ENCODE peak calls at places on chromosomes 6 and 20, in ten cellular contexts. One of them, this sample, is unnamed.

GRCh38 chr6:72844614-72845013 is 222.8 kb downstream of the KCNQ5 start:
- DNase-seq in GM23338: no peak
- DNase-seq in GM06990: no peak
- DNase-seq in mucosa of descending colon: no peak
- DNase-seq in left ventricle myocardium inferior: no peak
- DNase-seq in breast epithelium: no peak
- DNase-seq in heart right ventricle: no peak
- DNase-seq in upper lobe of left lung: no peak
- DNase-seq in endothelial cell: no peak
- DNase-seq in AG09309: no peak
- DNase-seq in this sample: no peak

GRCh38 chr6:18515767-18516166 is 128.6 kb downstream of the RNF144B start:
- DNase-seq in GM06990: no peak
- DNase-seq in endothelial cell: no peak
- DNase-seq in upper lobe of left lung: no peak
- DNase-seq in breast epithelium: no peak
- DNase-seq in GM23338: no peak
- DNase-seq in AG09309: no peak
- DNase-seq in heart right ventricle: no peak
- DNase-seq in left ventricle myocardium inferior: no peak
- DNase-seq in mucosa of descending colon: no peak
- DNase-seq in this sample: no peak

GRCh38 chr6:48429021-48429420 is 318.0 kb upstream of the PTCHD4 start:
- DNase-seq in GM06990: no peak
- DNase-seq in endothelial cell: no peak
- DNase-seq in AG09309: no peak
- DNase-seq in upper lobe of left lung: no peak
- DNase-seq in mucosa of descending colon: no peak
- DNase-seq in GM23338: no peak
- DNase-seq in left ventricle myocardium inferior: no peak
- DNase-seq in breast epithelium: no peak
- DNase-seq in heart right ventricle: no peak
- DNase-seq in this sample: no peak

GRCh38 chr6:122645256-122645655 is 35.1 kb downstream of the PKIB start:
- DNase-seq in breast epithelium: no peak
- DNase-seq in upper lobe of left lung: no peak
- DNase-seq in endothelial cell: no peak
- DNase-seq in GM06990: no peak
- DNase-seq in mucosa of descending colon: no peak
- DNase-seq in left ventricle myocardium inferior: no peak
- DNase-seq in GM23338: no peak
- DNase-seq in AG09309: no peak
- DNase-seq in heart right ventricle: no peak
- DNase-seq in this sample: no peak

GRCh38 chr6:149917679-149918078 is 5.2 kb downstream of the RAET1G start:
- DNase-seq in mucosa of descending colon: no peak
- DNase-seq in GM23338: no peak
- DNase-seq in GM06990: no peak
- DNase-seq in heart right ventricle: no peak
- DNase-seq in breast epithelium: no peak
- DNase-seq in left ventricle myocardium inferior: no peak
- DNase-seq in upper lobe of left lung: no peak
- DNase-seq in endothelial cell: no peak
- DNase-seq in AG09309: no peak
- DNase-seq in this sample: no peak

GRCh38 chr6:68642977-68643376 is 7.9 kb downstream of the ADGRB3 start:
- DNase-seq in mucosa of descending colon: no peak
- DNase-seq in breast epithelium: no peak
- DNase-seq in endothelial cell: no peak
- DNase-seq in heart right ventricle: no peak
- DNase-seq in GM06990: no peak
- DNase-seq in AG09309: no peak
- DNase-seq in left ventricle myocardium inferior: no peak
- DNase-seq in GM23338: no peak
- DNase-seq in upper lobe of left lung: no peak
- DNase-seq in this sample: no peak

GRCh38 chr6:90197854-90198496 is 98.7 kb downstream of the BACH2 start:
- DNase-seq in GM06990: no peak
- DNase-seq in left ventricle myocardium inferior: no peak
- DNase-seq in GM23338: peak
- DNase-seq in mucosa of descending colon: no peak
- DNase-seq in endothelial cell: no peak
- DNase-seq in upper lobe of left lung: peak
- DNase-seq in breast epithelium: no peak
- DNase-seq in AG09309: peak
- DNase-seq in heart right ventricle: no peak
- DNase-seq in this sample: no peak

GRCh38 chr6:137496392-137496767 is 2.2 kb upstream of the OLIG3 start:
- DNase-seq in heart right ventricle: no peak
- DNase-seq in upper lobe of left lung: no peak
- DNase-seq in endothelial cell: no peak
- DNase-seq in mucosa of descending colon: no peak
- DNase-seq in AG09309: no peak
- DNase-seq in GM06990: no peak
- DNase-seq in left ventricle myocardium inferior: no peak
- DNase-seq in breast epithelium: no peak
- DNase-seq in GM23338: peak
- DNase-seq in this sample: no peak

GRCh38 chr20:45538209-45538798 is 978 bp downstream of the WFDC6 start:
- DNase-seq in AG09309: no peak
- DNase-seq in left ventricle myocardium inferior: no peak
- DNase-seq in endothelial cell: no peak
- DNase-seq in GM06990: no peak
- DNase-seq in GM23338: peak
- DNase-seq in upper lobe of left lung: no peak
- DNase-seq in heart right ventricle: no peak
- DNase-seq in breast epithelium: no peak
- DNase-seq in mucosa of descending colon: no peak
- DNase-seq in this sample: no peak
- TF ChIP-seq CTCF in AG09309: no peak
- TF ChIP-seq CTCF in left ventricle myocardium inferior: no peak
- TF ChIP-seq CTCF in endothelial cell: no peak
- TF ChIP-seq CTCF in GM06990: peak
- TF ChIP-seq CTCF in GM23338: peak
- TF ChIP-seq CTCF in upper lobe of left lung: no peak
- TF ChIP-seq CTCF in heart right ventricle: no peak
- TF ChIP-seq CTCF in breast epithelium: no peak
- TF ChIP-seq CTCF in mucosa of descending colon: no peak
- TF ChIP-seq CTCF in this sample: no peak

DNA sequence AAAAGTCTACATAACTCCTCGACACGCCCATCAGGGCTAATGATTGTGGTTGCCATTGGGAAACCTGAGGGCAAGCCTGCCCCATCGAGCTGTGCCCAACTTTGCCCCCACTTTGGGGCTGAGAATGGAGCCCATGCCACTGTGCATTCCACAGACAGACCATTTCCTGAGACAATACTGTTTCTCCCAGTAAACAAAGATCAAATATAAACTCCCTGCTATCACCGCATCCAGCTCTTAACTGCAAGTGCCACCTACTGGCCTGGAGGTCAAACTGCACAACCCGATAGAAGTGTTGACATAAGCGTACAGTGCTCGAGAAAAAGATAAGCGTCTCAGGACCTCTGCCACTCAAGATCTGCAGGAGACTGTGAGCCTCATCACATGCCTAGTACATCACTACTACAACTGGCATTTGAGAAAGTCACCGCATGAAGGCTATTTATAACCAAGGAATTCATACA is 4.7 kb upstream of the DEFB126 start:
- DNase-seq in breast epithelium: no peak
- DNase-seq in GM06990: peak
- DNase-seq in heart right ventricle: no peak
- DNase-seq in mucosa of descending colon: no peak
- DNase-seq in AG09309: no peak
- DNase-seq in endothelial cell: no peak
- DNase-seq in left ventricle myocardium inferior: no peak
- DNase-seq in GM23338: peak
- DNase-seq in upper lobe of left lung: no peak
- DNase-seq in this sample: no peak
- TF ChIP-seq CTCF in breast epithelium: no peak
- TF ChIP-seq CTCF in GM06990: peak
- TF ChIP-seq CTCF in heart right ventricle: no peak
- TF ChIP-seq CTCF in mucosa of descending colon: no peak
- TF ChIP-seq CTCF in AG09309: peak
- TF ChIP-seq CTCF in endothelial cell: peak
- TF ChIP-seq CTCF in left ventricle myocardium inferior: peak
- TF ChIP-seq CTCF in GM23338: peak
- TF ChIP-seq CTCF in upper lobe of left lung: no peak
- TF ChIP-seq CTCF in this sample: no peak

DNA sequence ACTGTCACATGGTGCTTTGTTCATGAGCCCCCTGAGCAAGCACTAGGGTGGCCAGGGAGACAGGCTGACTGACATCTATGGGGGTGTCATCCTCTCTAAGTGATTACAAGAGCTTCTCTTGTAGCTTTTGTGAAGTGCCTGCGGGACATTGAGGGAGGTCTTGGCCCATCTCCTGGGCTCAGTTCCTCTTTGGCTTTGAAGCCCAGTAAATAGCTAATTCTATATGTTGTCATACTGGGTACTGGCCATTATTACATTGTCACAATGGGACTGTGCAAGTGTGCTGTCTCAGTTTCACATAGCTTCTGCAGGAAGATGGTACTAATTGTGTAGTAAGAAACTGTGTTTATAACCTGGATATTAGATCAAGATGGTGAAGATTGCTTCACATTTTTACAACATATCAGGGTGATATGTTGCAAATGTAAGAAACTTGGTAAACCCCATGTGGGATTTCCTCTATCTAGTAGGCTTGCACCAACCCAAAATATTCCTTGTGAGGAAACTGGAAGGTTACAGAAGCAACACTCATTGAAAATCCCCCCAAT is 19.9 kb downstream of the SPINT3 start:
- DNase-seq in mucosa of descending colon: no peak
- DNase-seq in left ventricle myocardium inferior: no peak
- DNase-seq in heart right ventricle: no peak
- DNase-seq in endothelial cell: no peak
- DNase-seq in AG09309: no peak
- DNase-seq in GM23338: no peak
- DNase-seq in upper lobe of left lung: no peak
- DNase-seq in GM06990: no peak
- DNase-seq in breast epithelium: no peak
- DNase-seq in this sample: no peak
- TF ChIP-seq CTCF in mucosa of descending colon: no peak
- TF ChIP-seq CTCF in left ventricle myocardium inferior: no peak
- TF ChIP-seq CTCF in heart right ventricle: no peak
- TF ChIP-seq CTCF in endothelial cell: no peak
- TF ChIP-seq CTCF in AG09309: no peak
- TF ChIP-seq CTCF in GM23338: no peak
- TF ChIP-seq CTCF in upper lobe of left lung: no peak
- TF ChIP-seq CTCF in GM06990: no peak
- TF ChIP-seq CTCF in breast epithelium: no peak
- TF ChIP-seq CTCF in this sample: no peak

GRCh38 chr6:147579667-147580066 is 71.2 kb downstream of the SAMD5 start:
- DNase-seq in left ventricle myocardium inferior: no peak
- DNase-seq in upper lobe of left lung: no peak
- DNase-seq in breast epithelium: no peak
- DNase-seq in GM23338: no peak
- DNase-seq in mucosa of descending colon: no peak
- DNase-seq in AG09309: no peak
- DNase-seq in heart right ventricle: no peak
- DNase-seq in endothelial cell: no peak
- DNase-seq in GM06990: no peak
- DNase-seq in this sample: no peak

GRCh38 chr6:147586044-147586443 is 77.6 kb downstream of the SAMD5 start:
- DNase-seq in AG09309: no peak
- DNase-seq in mucosa of descending colon: peak
- DNase-seq in left ventricle myocardium inferior: no peak
- DNase-seq in heart right ventricle: peak
- DNase-seq in breast epithelium: no peak
- DNase-seq in GM23338: no peak
- DNase-seq in endothelial cell: no peak
- DNase-seq in upper lobe of left lung: no peak
- DNase-seq in GM06990: no peak
- DNase-seq in this sample: no peak

DNA sequence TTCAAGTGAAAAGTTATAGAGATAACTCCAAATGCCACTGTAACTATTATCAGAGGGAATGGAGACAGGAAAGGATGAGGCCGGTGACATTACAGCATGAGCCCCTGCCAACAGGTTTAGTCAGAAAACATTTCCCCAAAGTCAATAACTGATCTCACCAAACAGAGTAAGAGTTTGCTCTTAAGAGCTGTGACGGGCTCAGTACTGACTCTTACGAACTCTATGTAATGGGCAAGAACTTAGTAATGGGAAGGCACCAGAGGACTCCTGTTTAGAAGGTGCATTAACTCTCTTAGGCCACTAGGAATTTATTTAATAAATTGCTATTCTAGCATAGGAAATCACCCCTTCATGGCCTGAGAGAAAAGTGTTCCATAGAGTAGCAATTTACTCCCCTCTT is 76.8 kb downstream of the SAMD5 start:
- DNase-seq in breast epithelium: no peak
- DNase-seq in upper lobe of left lung: no peak
- DNase-seq in mucosa of descending colon: no peak
- DNase-seq in left ventricle myocardium inferior: no peak
- DNase-seq in endothelial cell: no peak
- DNase-seq in heart right ventricle: no peak
- DNase-seq in AG09309: no peak
- DNase-seq in GM23338: peak
- DNase-seq in GM06990: no peak
- DNase-seq in this sample: no peak
- TF ChIP-seq CTCF in breast epithelium: no peak
- TF ChIP-seq CTCF in upper lobe of left lung: no peak
- TF ChIP-seq CTCF in mucosa of descending colon: no peak
- TF ChIP-seq CTCF in left ventricle myocardium inferior: no peak
- TF ChIP-seq CTCF in endothelial cell: peak
- TF ChIP-seq CTCF in heart right ventricle: no peak
- TF ChIP-seq CTCF in AG09309: no peak
- TF ChIP-seq CTCF in GM23338: no peak
- TF ChIP-seq CTCF in GM06990: no peak
- TF ChIP-seq CTCF in this sample: no peak

GRCh38 chr20:7199867-7200266 is 432.4 kb downstream of the BMP2 start:
- DNase-seq in GM06990: no peak
- DNase-seq in breast epithelium: no peak
- DNase-seq in endothelial cell: no peak
- DNase-seq in heart right ventricle: no peak
- DNase-seq in AG09309: no peak
- DNase-seq in left ventricle myocardium inferior: no peak
- DNase-seq in mucosa of descending colon: no peak
- DNase-seq in upper lobe of left lung: no peak
- DNase-seq in GM23338: no peak
- DNase-seq in this sample: no peak
- TF ChIP-seq CTCF in GM06990: no peak
- TF ChIP-seq CTCF in breast epithelium: no peak
- TF ChIP-seq CTCF in endothelial cell: no peak
- TF ChIP-seq CTCF in heart right ventricle: no peak
- TF ChIP-seq CTCF in AG09309: no peak
- TF ChIP-seq CTCF in left ventricle myocardium inferior: no peak
- TF ChIP-seq CTCF in mucosa of descending colon: no peak
- TF ChIP-seq CTCF in upper lobe of left lung: no peak
- TF ChIP-seq CTCF in GM23338: no peak
- TF ChIP-seq CTCF in this sample: no peak